ENCODE peak calls at places on chromosome 9, in eight cellular contexts. E is AG04449, O is mesothelial cell of epicardium, F is neural crest cell, B is gastrocnemius medialis, Z is body of pancreas, T is coronary artery, G is tibial nerve. Y is an unnamed sample.

GRCh38 chr9:91844656-91845291 is 105.3 kb downstream of the ROR2 start:
- DNase-seq in E (no peak), O (no peak), F (no peak), B (no peak), Z (no peak), T (no peak), G (no peak), Y (no peak)

GRCh38 chr9:124381073-124381945 is 33.9 kb downstream of the PSMB7 start:
- DNase-seq in E (no peak), O (no peak), F (no peak), B (no peak), Z (no peak), T (no peak), G (no peak), Y (no peak)

GRCh38 chr9:73083519-73083918 is 68.1 kb upstream of the ANXA1 start:
- DNase-seq in E (no peak), O (no peak), F (no peak), B (no peak), Z (no peak), T (no peak), G (no peak), Y (no peak)

GRCh38 chr9:136026266-136026942 is 65.2 kb upstream of the UBAC1 start:
- DNase-seq in E (no peak), O (no peak), F (no peak), B (no peak), Z (no peak), T (no peak), G (no peak), Y (no peak)

GRCh38 chr9:137241490-137242328 is 622 bp downstream of the TUBB4B start:
- DNase-seq in E (no peak), O (peak; percentile 54), F (no peak), B (peak; percentile 41), Z (peak; percentile 86), T (no peak), G (peak; percentile 39), Y (no peak)

GRCh38 chr9:101465330-101465915 is 29.8 kb upstream of the ALDOB start:
- DNase-seq in E (no peak), O (no peak), F (no peak), B (no peak), Z (peak; percentile 58), T (no peak), G (no peak), Y (peak; percentile 51)

GRCh38 chr9:128503870-128504269 is 649 bp upstream of the GLE1 start:
- DNase-seq in E (no peak), O (no peak), F (no peak), B (no peak), Z (peak; percentile 35), T (no peak), G (no peak), Y (no peak)

GRCh38 chr9:18980124-18980660 is 52.8 kb downstream of the SAXO1 start:
- DNase-seq in E (no peak), O (no peak), F (no peak), B (no peak), Z (no peak), T (no peak), G (no peak), Y (no peak)

GRCh38 chr9:35675732-35676392 is 2.1 kb downstream of the CA9 start:
- DNase-seq in E (no peak), O (peak; percentile 87), F (peak; percentile 90), B (no peak), Z (peak; percentile 37), T (no peak), G (no peak), Y (no peak)

GRCh38 chr9:90180374-90180773 is 462.2 kb downstream of the DIRAS2 start:
- DNase-seq in E (no peak), O (no peak), F (no peak), B (no peak), Z (no peak), T (no peak), G (no peak), Y (no peak)

GRCh38 chr9:113650207-113651131 is 186.9 kb downstream of the RGS3 start:
- DNase-seq in E (peak; percentile 58), O (no peak), F (no peak), B (no peak), Z (no peak), T (no peak), G (no peak), Y (no peak)

GRCh38 chr9:128409998-128410397 is 10.7 kb upstream of the CERCAM start:
- DNase-seq in E (no peak), O (no peak), F (no peak), B (no peak), Z (no peak), T (no peak), G (no peak), Y (no peak)

DNA sequence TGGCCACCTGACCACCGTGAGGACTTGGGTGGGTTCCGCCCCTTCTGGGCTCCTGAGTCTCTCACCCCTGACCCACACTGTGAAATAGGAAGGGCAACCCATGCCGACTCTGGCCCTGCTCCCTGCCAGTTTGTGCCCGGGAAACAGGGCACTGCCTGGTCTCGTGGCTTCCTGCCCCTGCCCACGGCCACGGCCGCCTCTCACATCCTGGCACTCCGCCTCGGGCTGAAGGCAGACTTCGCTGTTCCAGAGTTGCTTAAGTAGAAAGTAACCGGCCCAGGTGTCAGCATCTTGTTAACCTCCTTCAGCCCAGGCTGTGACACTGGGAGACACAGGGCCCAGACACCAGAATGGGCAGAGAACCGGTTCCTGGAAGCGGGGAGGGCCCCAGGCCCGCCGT is 68.7 kb upstream of the RNU6ATAC start:
- DNase-seq in E (no peak), O (no peak), F (no peak), B (no peak), Z (no peak), T (no peak), G (no peak), Y (no peak)
- TF ChIP-seq CTCF in E (no peak), O (no peak), F (no peak), B (no peak), Z (no peak), T (no peak), G (no peak), Y (no peak)

GRCh38 chr9:2336055-2336454 is 285.5 kb upstream of the VLDLR start:
- DNase-seq in E (no peak), O (no peak), F (no peak), B (no peak), Z (no peak), T (no peak), G (no peak), Y (peak; percentile 19)
- TF ChIP-seq CTCF in E (no peak), O (peak; percentile 36), F (peak; percentile 50), B (no peak), Z (peak; percentile 47), T (no peak), G (no peak), Y (peak; percentile 34)

DNA sequence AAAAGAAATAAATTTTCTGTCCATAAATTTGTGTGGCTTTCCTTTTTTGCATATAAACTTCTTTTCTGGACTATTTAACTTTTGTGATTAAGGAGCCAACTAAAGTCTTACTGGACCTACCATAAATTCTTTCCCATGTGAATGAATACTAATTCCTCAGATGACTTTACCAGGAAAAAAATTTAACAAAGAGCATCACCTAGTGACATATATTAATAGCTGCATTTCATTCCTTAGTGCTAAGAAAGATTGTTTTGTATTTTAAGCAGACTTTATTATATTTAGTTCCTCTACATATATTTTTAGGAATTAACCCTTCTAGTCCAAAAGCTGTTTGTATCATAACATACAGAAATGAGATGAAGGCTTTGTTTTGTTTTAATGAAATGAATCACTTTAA is 64.4 kb downstream of the C9orf85 start:
- DNase-seq in E (no peak), O (no peak), F (no peak), B (no peak), Z (no peak), T (no peak), G (no peak), Y (no peak)
- TF ChIP-seq CTCF in E (peak; percentile 12), O (no peak), F (no peak), B (no peak), Z (peak; percentile 21), T (peak; percentile 26), G (no peak), Y (peak; percentile 61)

GRCh38 chr9:7259544-7260241 is 501.9 kb downstream of the KDM4C start:
- DNase-seq in E (no peak), O (no peak), F (no peak), B (no peak), Z (no peak), T (no peak), G (no peak), Y (no peak)
- TF ChIP-seq CTCF in E (no peak), O (no peak), F (no peak), B (no peak), Z (no peak), T (no peak), G (no peak), Y (peak; percentile 23)

GRCh38 chr9:98259791-98260190 is 4.3 kb upstream of the TBC1D2 start:
- DNase-seq in E (no peak), O (no peak), F (no peak), B (no peak), Z (no peak), T (no peak), G (no peak), Y (no peak)
- TF ChIP-seq CTCF in E (no peak), O (no peak), F (no peak), B (no peak), Z (no peak), T (no peak), G (no peak), Y (no peak)

GRCh38 chr9:121288557-121288873 is 20.6 kb downstream of the GSN start:
- DNase-seq in E (no peak), O (no peak), F (no peak), B (no peak), Z (no peak), T (no peak), G (no peak), Y (no peak)

GRCh38 chr9:121288874-121289553 is 21.1 kb downstream of the GSN start:
- DNase-seq in E (no peak), O (peak; percentile 71), F (peak; percentile 38), B (peak; percentile 34), Z (peak; percentile 68), T (peak; percentile 90), G (peak; percentile 47), Y (no peak)

GRCh38 chr9:121286688-121286972 is 18.7 kb downstream of the GSN start:
- DNase-seq in E (no peak), O (no peak), F (no peak), B (no peak), Z (no peak), T (no peak), G (no peak), Y (no peak)

GRCh38 chr9:121285835-121286687 is 18.1 kb downstream of the GSN start:
- DNase-seq in E (no peak), O (no peak), F (no peak), B (peak; percentile 75), Z (peak; percentile 58), T (peak; percentile 92), G (peak; percentile 52), Y (no peak)

GRCh38 chr9:121286973-121287721 is 19.2 kb downstream of the GSN start:
- DNase-seq in E (peak; percentile 58), O (peak; percentile 64), F (peak; percentile 36), B (peak; percentile 74), Z (peak; percentile 86), T (peak; percentile 94), G (peak; percentile 84), Y (no peak)
- TF ChIP-seq CTCF in E (peak; percentile 11), O (no peak), F (no peak), B (no peak), Z (no peak), T (no peak), G (peak; percentile 15), Y (no peak)